ENCODE peak calls at places on chromosome 1, in four cellular contexts. I, L, G and S are unnamed samples.

GRCh38 chr1:85297855-85298629 is 21.6 kb upstream of the BCL10 start:
- DNase-seq in L (peak), I (no peak), G (no peak), S (peak)

GRCh38 chr1:238485906-238486219 is 595.1 kb upstream of the ZP4 start:
- DNase-seq in I (no peak), G (no peak), L (no peak), S (peak)

GRCh38 chr1:232352366-232352765 is 277.6 kb downstream of the SIPA1L2 start:
- DNase-seq in L (no peak), I (no peak), G (no peak), S (no peak)

GRCh38 chr1:93964777-93965200 is 55.6 kb upstream of the GCLM start:
- DNase-seq in I (no peak), G (no peak), L (no peak), S (peak)

GRCh38 chr1:247421074-247421473 is 5.1 kb downstream of the NLRP3 start:
- DNase-seq in L (no peak), I (no peak), G (no peak), S (no peak)

GRCh38 chr1:224114787-224115175 is 870 bp downstream of the FBXO28 start:
- DNase-seq in L (no peak), G (no peak), I (no peak), S (no peak)

GRCh38 chr1:14712136-14712535 is 113.7 kb downstream of the KAZN start:
- DNase-seq in L (no peak), G (no peak), I (no peak), S (no peak)

GRCh38 chr1:245583575-245584330 is 429.0 kb downstream of the KIF26B start:
- DNase-seq in L (no peak), G (no peak), I (no peak), S (no peak)

GRCh38 chr1:182761396-182762395 is 27.9 kb upstream of the NPL start:
- DNase-seq in I (no peak), G (no peak), L (no peak), S (peak)

GRCh38 chr1:183272390-183272801 is 86.3 kb downstream of the LAMC2 start:
- DNase-seq in I (no peak), G (no peak), L (no peak), S (peak)

GRCh38 chr1:30386145-30386926 is 337.0 kb downstream of the MATN1 start:
- DNase-seq in G (no peak), I (no peak), L (no peak), S (no peak)

GRCh38 chr1:190852611-190853010 is 374.9 kb upstream of the BRINP3 start:
- DNase-seq in G (no peak), I (no peak), L (no peak), S (no peak)

GRCh38 chr1:44689447-44689765 is 14.9 kb downstream of the ARMH1 start:
- DNase-seq in G (no peak), L (no peak), I (no peak), S (no peak)

GRCh38 chr1:100710881-100711660 is 8.5 kb upstream of the VCAM1 start:
- DNase-seq in I (no peak), L (no peak), G (no peak), S (no peak)

GRCh38 chr1:30535595-30536325 is 187.6 kb downstream of the MATN1 start:
- DNase-seq in L (no peak), G (no peak), I (no peak), S (no peak)

GRCh38 chr1:183209533-183210158 is 23.6 kb downstream of the LAMC2 start:
- DNase-seq in L (no peak), I (no peak), G (peak), S (peak)

GRCh38 chr1:183444243-183444642 is 26.1 kb upstream of the NMNAT2 start:
- DNase-seq in L (no peak), G (no peak), I (no peak), S (peak)

GRCh38 chr1:109484519-109484975 is 842 bp downstream of the ATXN7L2 start:
- DNase-seq in I (peak), G (no peak), L (no peak), S (peak)

GRCh38 chr1:19365711-19366110 is 53.6 kb downstream of the SLC66A1 start:
- DNase-seq in G (no peak), I (no peak), L (no peak), S (no peak)

GRCh38 chr1:30856260-30856790 is 52.2 kb downstream of the SDC3 start:
- DNase-seq in L (no peak), I (no peak), G (no peak), S (peak)

GRCh38 chr1:24468605-24469004 is 34.0 kb upstream of the RCAN3 start:
- DNase-seq in L (no peak), I (no peak), G (no peak), S (no peak)

GRCh38 chr1:244218220-244218619 is 167.1 kb downstream of the ZBTB18 start:
- DNase-seq in I (no peak), G (no peak), L (no peak), S (no peak)

GRCh38 chr1:220300442-220301121 is 28.3 kb upstream of the RAB3GAP2 start:
- DNase-seq in I (peak), G (peak), L (no peak), S (peak)

GRCh38 chr1:10586125-10586524 is 111.4 kb downstream of the PEX14 start:
- DNase-seq in L (no peak), I (no peak), G (no peak), S (no peak)

GRCh38 chr1:22976461-22977243 is 4.0 kb upstream of the LACTBL1 start:
- DNase-seq in L (peak), I (peak), G (peak), S (peak)

GRCh38 chr1:205577874-205578658 is 53.7 kb downstream of the ELK4 start:
- DNase-seq in I (no peak), L (no peak), G (no peak), S (no peak)

GRCh38 chr1:212952596-212952995 is 2.3 kb downstream of the VASH2 start:
- DNase-seq in I (no peak), L (no peak), G (no peak), S (no peak)
- H3K4me3 ChIP-seq in I (no peak), L (no peak), G (no peak), S (no peak)

DNA sequence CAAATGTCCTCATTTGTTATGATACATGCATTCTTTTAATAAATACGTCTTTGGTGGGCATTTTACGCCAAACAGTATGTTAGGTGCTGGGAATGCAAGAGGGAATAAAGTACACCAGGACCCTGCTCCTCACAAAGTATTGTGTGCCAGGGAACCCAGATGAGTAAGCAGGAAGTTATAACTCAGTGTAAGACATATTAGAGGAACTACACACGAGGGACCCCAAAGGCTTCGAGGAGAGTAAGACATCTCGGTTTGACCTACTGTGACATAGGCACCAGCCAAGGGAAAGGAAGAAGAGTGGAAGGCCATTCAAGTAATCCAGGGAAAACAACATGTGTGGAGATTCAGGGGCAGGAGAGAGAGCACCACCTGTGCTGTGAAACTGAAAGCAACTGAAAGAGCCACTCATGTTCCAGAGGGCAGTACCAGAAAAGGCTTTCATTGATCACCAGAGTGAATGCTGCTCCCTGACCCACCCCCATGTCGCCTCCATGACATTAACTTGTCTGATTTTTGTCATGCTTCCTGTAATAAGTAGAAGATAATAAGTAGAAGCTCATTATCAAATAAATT is 542.5 kb upstream of the PKN2 start:
- DNase-seq in I (no peak), G (peak), L (no peak), S (no peak)
- H3K4me3 ChIP-seq in I (no peak), G (no peak), L (no peak), S (no peak)

GRCh38 chr1:158117854-158118691 is 62.6 kb upstream of the CD1D start:
- DNase-seq in L (peak), G (peak), I (no peak), S (peak)
- H3K4me3 ChIP-seq in L (peak), G (no peak), I (no peak), S (no peak)

GRCh38 chr1:68293609-68294353 is 61.5 kb upstream of the WLS start:
- DNase-seq in L (no peak), I (no peak), G (no peak), S (no peak)

GRCh38 chr1:68291763-68292384 is 59.6 kb upstream of the WLS start:
- DNase-seq in G (peak), I (no peak), L (no peak), S (no peak)

GRCh38 chr1:68294354-68295066 is 62.2 kb upstream of the WLS start:
- DNase-seq in I (no peak), G (no peak), L (no peak), S (no peak)

DNA sequence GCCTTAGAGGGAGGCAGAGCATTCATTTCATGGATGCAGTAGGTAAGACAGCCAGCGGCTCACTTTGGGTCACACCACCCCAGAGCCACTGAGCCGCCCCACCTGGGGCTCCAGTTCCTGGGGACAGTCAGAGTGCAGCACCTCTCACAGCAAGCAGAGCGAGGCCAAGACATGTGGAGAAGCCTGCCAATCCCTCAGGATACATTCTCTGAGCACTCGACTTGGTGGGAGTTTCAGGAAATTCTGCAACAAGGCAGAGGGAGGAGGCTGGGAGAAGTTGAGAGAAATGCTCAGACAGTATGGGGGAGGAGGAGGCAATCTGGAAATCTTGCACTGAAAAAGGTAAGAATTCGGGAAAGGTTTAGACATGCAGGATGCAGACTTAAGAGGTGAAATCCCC is 60.8 kb upstream of the WLS start:
- DNase-seq in G (no peak), L (no peak), I (no peak), S (no peak)
- H3K4me3 ChIP-seq in G (no peak), L (no peak), I (no peak), S (no peak)

GRCh38 chr1:156504062-156504813 is 3.7 kb upstream of the MEF2D start:
- DNase-seq in L (no peak), I (no peak), G (peak), S (no peak)

GRCh38 chr1:156502749-156503671 is 2.4 kb upstream of the MEF2D start:
- DNase-seq in G (no peak), L (no peak), I (peak), S (peak)

GRCh38 chr1:156504821-156505678 is 4.5 kb upstream of the MEF2D start:
- DNase-seq in L (peak), I (peak), G (peak), S (peak)

GRCh38 chr1:156502396-156502748 is 1.8 kb upstream of the MEF2D start:
- DNase-seq in G (no peak), I (no peak), L (no peak), S (no peak)

GRCh38 chr1:156503672-156504055 is 3.1 kb upstream of the MEF2D start:
- DNase-seq in I (no peak), L (no peak), G (no peak), S (no peak)
- H3K4me3 ChIP-seq in I (no peak), L (no peak), G (no peak), S (no peak)

DNA sequence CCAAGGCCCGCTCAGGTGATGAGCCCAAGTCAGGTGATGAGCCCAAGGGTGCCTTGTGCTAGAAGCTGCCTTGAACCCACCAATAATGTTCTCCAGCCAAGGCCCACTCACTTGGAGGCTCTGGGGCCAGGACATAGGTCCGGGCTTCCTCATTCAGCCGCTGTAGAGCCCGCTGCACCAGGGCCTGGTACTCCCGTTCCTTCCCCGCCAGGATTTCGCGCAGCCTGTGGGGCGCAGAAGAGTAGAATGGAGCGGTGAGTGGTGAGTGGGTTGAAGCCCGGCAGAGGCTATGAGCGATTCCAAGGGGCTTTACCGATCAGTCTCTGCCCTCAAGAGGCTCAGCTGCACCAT is 10.5 kb downstream of the MAP3K6 start:
- DNase-seq in L (no peak), I (no peak), G (no peak), S (no peak)
- H3K4me3 ChIP-seq in L (peak), I (no peak), G (no peak), S (no peak)